ENCODE peak calls at places on chromosomes 5 and 9, in six cellular contexts. K is aorta, W is MM.1S, B is transverse colon, L is suprapubic skin, A is tibial nerve. I is an unnamed sample.

GRCh38 chr5:140553657-140554056 is 3.6 kb downstream of the SRA1 start:
- DNase-seq in B (no peak), K (no peak), L (no peak), W (no peak), A (no peak), I (no peak)

GRCh38 chr9:92774274-92774673 is 9.6 kb upstream of the BICD2 start:
- DNase-seq in B (no peak), W (no peak), L (no peak), K (no peak), A (no peak), I (no peak)

GRCh38 chr5:6543346-6543730 is 89.5 kb downstream of the NSUN2 start:
- DNase-seq in K (no peak), B (no peak), L (no peak), A (no peak), W (no peak), I (no peak)

GRCh38 chr9:111833941-111834340 is 39.2 kb upstream of the SHOC1 start:
- DNase-seq in K (no peak), B (no peak), A (no peak), W (no peak), L (no peak), I (no peak)

GRCh38 chr5:147699496-147700088 is 82.9 kb downstream of the JAKMIP2 start:
- DNase-seq in L (no peak), K (no peak), A (no peak), B (no peak), W (no peak), I (no peak)

GRCh38 chr5:128844354-128844923 is 120.8 kb upstream of the SLC27A6 start:
- DNase-seq in K (no peak), A (no peak), W (peak; percentile 33), B (no peak), L (no peak), I (no peak)

GRCh38 chr9:115117999-115118470 is at the start of gene TNC:
- DNase-seq in B (peak; percentile 50), W (no peak), K (peak; percentile 89), L (peak; percentile 74), A (peak; percentile 38), I (no peak)

GRCh38 chr5:179605026-179605833 is 18.2 kb downstream of the HNRNPH1 start:
- DNase-seq in B (no peak), W (no peak), L (no peak), A (no peak), K (no peak), I (no peak)

GRCh38 chr9:110047955-110048472 is 159.9 kb downstream of the C9orf152 start:
- DNase-seq in L (peak; percentile 68), B (no peak), W (no peak), K (no peak), A (no peak), I (no peak)

GRCh38 chr5:119274024-119274766 is 81.6 kb upstream of the TNFAIP8 start:
- DNase-seq in K (no peak), L (no peak), W (no peak), A (no peak), B (peak; percentile 42), I (no peak)

GRCh38 chr9:83327323-83327722 is 210.9 kb downstream of the FRMD3 start:
- DNase-seq in W (no peak), B (no peak), L (no peak), A (no peak), K (no peak), I (no peak)

GRCh38 chr9:109880276-109881169 is 100.5 kb downstream of the PALM2AKAP2 start:
- DNase-seq in B (no peak), L (no peak), K (no peak), W (no peak), A (no peak), I (peak; percentile 76)

GRCh38 chr5:54224083-54224836 is 86.1 kb downstream of the ARL15 start:
- DNase-seq in K (no peak), L (no peak), W (no peak), B (no peak), A (no peak), I (no peak)

GRCh38 chr5:135683227-135683626 is 104.4 kb upstream of the CXCL14 start:
- DNase-seq in B (no peak), L (no peak), A (no peak), W (no peak), K (no peak), I (no peak)

GRCh38 chr5:125310749-125311148 is 564.3 kb upstream of the ZNF608 start:
- DNase-seq in K (no peak), A (no peak), L (no peak), W (no peak), B (no peak), I (no peak)

GRCh38 chr5:54990751-54991349 is 5.5 kb upstream of the ESM1 start:
- DNase-seq in W (no peak), A (no peak), L (no peak), K (no peak), B (no peak), I (no peak)

GRCh38 chr9:88808019-88808656 is 183.1 kb upstream of the S1PR3 start:
- DNase-seq in L (no peak), A (no peak), K (no peak), B (no peak), W (no peak), I (no peak)

GRCh38 chr5:172443441-172444109 is 10.8 kb downstream of the SH3PXD2B start:
- DNase-seq in W (no peak), K (peak; percentile 97), A (peak; percentile 74), L (peak; percentile 94), B (peak; percentile 73), I (no peak)

GRCh38 chr5:58891971-58892343 is 309.1 kb downstream of the RAB3C start:
- DNase-seq in B (no peak), K (no peak), L (no peak), A (no peak), W (no peak), I (no peak)

GRCh38 chr9:80158150-80158549 is 586.4 kb downstream of the TLE4 start:
- DNase-seq in W (no peak), L (no peak), B (no peak), K (no peak), A (no peak), I (no peak)

GRCh38 chr9:88746029-88746743 is 211.2 kb downstream of the NXNL2 start:
- DNase-seq in L (no peak), B (peak; percentile 40), K (peak; percentile 80), A (no peak), W (no peak), I (no peak)

GRCh38 chr5:56358046-56358445 is 124.9 kb upstream of the ANKRD55 start:
- DNase-seq in A (no peak), L (no peak), K (no peak), B (no peak), W (no peak), I (no peak)

GRCh38 chr5:108093186-108093585 is 288.7 kb downstream of the FBXL17 start:
- DNase-seq in W (no peak), L (no peak), K (no peak), A (no peak), B (no peak), I (peak; percentile 20)

GRCh38 chr5:111223790-111224560 is at the start of gene CAMK4:
- DNase-seq in A (peak; percentile 26), K (peak; percentile 87), W (peak; percentile 60), B (peak; percentile 60), L (peak; percentile 70), I (peak; percentile 80)

GRCh38 chr5:11128021-11128420 is 367.0 kb upstream of the DAP start:
- DNase-seq in W (no peak), L (no peak), B (no peak), A (no peak), K (no peak), I (no peak)
- H3K4me3 ChIP-seq in W (no peak overlapping the region), L (no peak overlapping the region), B (no peak overlapping the region), A (no peak overlapping the region), K (no peak overlapping the region), I (no peak overlapping the region)

GRCh38 chr9:85142461-85143401 is 473.2 kb downstream of the NTRK2 start:
- DNase-seq in B (peak; percentile 29), L (peak; percentile 79), A (peak; percentile 39), K (no peak), W (peak; percentile 55), I (peak; percentile 15)

GRCh38 chr9:85136978-85137377 is 467.4 kb downstream of the NTRK2 start:
- DNase-seq in K (no peak), B (no peak), W (no peak), A (no peak), L (no peak), I (no peak)

DNA sequence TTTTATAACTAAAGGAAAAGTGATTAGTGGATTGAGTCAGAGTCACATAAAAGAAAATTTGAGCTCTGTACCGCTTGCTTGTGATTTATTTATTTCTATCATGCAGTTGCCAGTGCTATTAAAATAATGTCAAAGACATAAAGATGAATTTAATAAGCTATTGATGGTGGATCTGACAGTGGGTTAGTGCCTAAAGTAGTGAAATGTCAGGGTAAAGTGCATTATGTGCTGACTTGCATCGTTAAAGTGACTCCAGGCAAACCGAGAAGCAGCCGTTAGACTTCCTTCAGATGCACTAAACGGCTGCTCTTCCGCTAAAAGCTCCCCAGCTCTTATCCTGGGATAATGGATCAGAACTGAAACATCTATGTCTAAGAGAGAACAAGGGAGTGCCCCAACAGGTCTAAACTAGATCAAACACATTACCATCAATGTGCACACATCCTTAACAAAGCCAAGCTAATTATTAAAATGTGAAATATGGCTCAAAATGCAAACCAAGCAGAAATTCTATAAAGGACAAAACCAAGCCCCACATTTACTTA is 468.1 kb downstream of the NTRK2 start:
- DNase-seq in A (no peak), K (no peak), W (no peak), L (no peak), B (no peak), I (no peak)
- H3K4me3 ChIP-seq in A (no peak overlapping the region), K (no peak overlapping the region), W (no peak overlapping the region), L (no peak overlapping the region), B (no peak overlapping the region), I (no peak overlapping the region)

DNA sequence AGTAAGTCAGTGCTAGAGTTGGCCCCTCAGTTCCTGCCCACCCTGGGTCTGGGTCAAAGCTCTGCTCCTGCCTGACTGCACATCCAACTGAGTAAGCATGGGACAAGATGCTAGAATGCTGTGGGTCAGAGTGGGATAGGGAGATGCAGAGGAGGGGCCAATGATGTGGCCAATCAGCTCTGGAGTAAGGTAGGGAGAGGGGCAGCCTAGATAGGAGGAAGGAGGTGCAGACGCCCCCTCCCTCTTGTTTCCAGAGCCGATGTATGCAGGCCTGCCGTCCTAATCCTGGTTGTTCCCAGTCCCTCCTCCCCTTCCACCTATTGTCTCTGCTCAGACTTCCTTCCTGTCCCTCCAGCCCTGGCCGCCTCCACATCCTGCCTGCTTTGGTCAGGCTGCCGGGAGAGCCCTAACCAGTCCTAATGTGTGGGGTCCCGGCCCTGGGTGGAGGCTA is 1.3 kb downstream of the ARAP3 start:
- DNase-seq in W (no peak), K (no peak), B (peak; percentile 19), A (no peak), L (no peak), I (no peak)
- H3K4me3 ChIP-seq in W (no peak overlapping the region), K (no peak overlapping the region), B (no peak overlapping the region), A (no peak overlapping the region), L (peak overlapping the region; percentile 60), I (no peak overlapping the region)

GRCh38 chr5:334903-335739 is 13.6 kb downstream of the AHRR start:
- DNase-seq in B (no peak), W (no peak), L (no peak), A (no peak), K (no peak), I (peak; percentile 62)

GRCh38 chr5:335740-336038 is 14.2 kb downstream of the AHRR start:
- DNase-seq in A (no peak), B (no peak), W (no peak), L (no peak), K (no peak), I (no peak)

GRCh38 chr5:337565-338130 is 16.1 kb downstream of the AHRR start:
- DNase-seq in A (no peak), L (no peak), K (no peak), W (no peak), B (no peak), I (no peak)

GRCh38 chr5:332843-333242 is 11.3 kb downstream of the AHRR start:
- DNase-seq in A (no peak), W (no peak), L (no peak), B (no peak), K (no peak), I (no peak)

GRCh38 chr5:333945-334344 is 12.4 kb downstream of the AHRR start:
- DNase-seq in W (no peak), A (no peak), B (no peak), L (no peak), K (no peak), I (no peak)
- H3K4me3 ChIP-seq in W (no peak overlapping the region), A (no peak overlapping the region), B (no peak overlapping the region), L (no peak overlapping the region), K (no peak overlapping the region), I (no peak overlapping the region)